ENCODE peak calls at places on chromosomes 7 and 10, in six cellular contexts. U is AG08395; B is activated CD8-positive, alpha-beta memory T cell treated with anti-CD3 and anti-CD28 coated beads for 1 hour; R is fibroblast of the conjunctiva; C is activated CD4-positive, alpha-beta memory T cell treated with anti-CD3 and anti-CD28 coated beads, Interleukin-2, amount 10 ng/mL, durations not matched to agents 7 days and 5 days; A is endothelial cell. S is an unnamed sample.

GRCh38 chr10:95275726-95276366 is 15.0 kb downstream of the PDLIM1 start:
- DNase-seq in B (no peak), C (no peak), A (no peak), R (no peak), U (no peak), S (no peak)

GRCh38 chr10:123704812-123705211 is 38.7 kb downstream of the GPR26 start:
- DNase-seq in B (no peak), C (no peak), R (no peak), A (no peak), U (no peak), S (no peak)

GRCh38 chr10:101397140-101397539 is 43.2 kb downstream of the BTRC start:
- DNase-seq in A (peak), U (peak), C (peak), R (peak), B (peak), S (peak)

GRCh38 chr10:71263376-71263775 is 51.0 kb downstream of the UNC5B start:
- DNase-seq in R (no peak), U (no peak), B (no peak), C (no peak), A (peak), S (no peak)

GRCh38 chr10:74021248-74022055 is 23.5 kb downstream of the VCL start:
- DNase-seq in U (peak), R (peak), C (no peak), B (no peak), A (no peak), S (no peak)

GRCh38 chr7:119664601-119665000 is 608.4 kb upstream of the KCND2 start:
- DNase-seq in B (no peak), R (peak), C (no peak), A (no peak), U (no peak), S (no peak)

GRCh38 chr7:74452748-74453320 is 872 bp upstream of the GTF2IRD1 start:
- DNase-seq in A (no peak), B (no peak), U (peak), R (no peak), C (peak), S (peak)

GRCh38 chr10:48557511-48558123 is 47.3 kb downstream of the ARHGAP22 start:
- DNase-seq in U (no peak), C (no peak), A (no peak), B (no peak), R (no peak), S (no peak)

GRCh38 chr10:1579671-1580070 is 157.7 kb downstream of the ADARB2 start:
- DNase-seq in A (no peak), C (no peak), B (no peak), U (no peak), R (no peak), S (no peak)

GRCh38 chr7:76073335-76073990 is 25.6 kb downstream of the MDH2 start:
- DNase-seq in R (no peak), A (peak), B (no peak), C (no peak), U (no peak), S (no peak)

GRCh38 chr10:95373660-95374059 is 82.9 kb upstream of the PDLIM1 start:
- DNase-seq in A (no peak), R (no peak), U (no peak), B (no peak), C (no peak), S (no peak)

GRCh38 chr7:16084370-16084769 is 337.0 kb downstream of the CRPPA start:
- DNase-seq in C (no peak), B (no peak), R (no peak), U (no peak), A (no peak), S (no peak)

GRCh38 chr10:62244785-62245595 is 23.7 kb downstream of the RTKN2 start:
- DNase-seq in B (peak), A (peak), U (peak), C (peak), R (peak), S (peak)

GRCh38 chr7:112779667-112780066 is 10.5 kb downstream of the TMEM168 start:
- DNase-seq in B (no peak), U (no peak), A (no peak), R (no peak), C (no peak), S (no peak)

GRCh38 chr7:137992042-137992737 is 9.7 kb downstream of the CREB3L2 start:
- DNase-seq in A (no peak), U (no peak), R (no peak), C (no peak), B (no peak), S (peak)

GRCh38 chr7:149799397-149800168 is 26.2 kb upstream of the ZNF467 start:
- DNase-seq in B (peak), C (peak), U (no peak), R (no peak), A (peak), S (peak)

GRCh38 chr10:132443998-132444876 is 47.2 kb downstream of the PWWP2B start:
- DNase-seq in U (no peak), R (no peak), C (no peak), A (no peak), B (no peak), S (no peak)

GRCh38 chr10:5619366-5620211 is 46.8 kb downstream of the ASB13 start:
- DNase-seq in B (no peak), C (no peak), U (no peak), A (no peak), R (peak), S (no peak)

GRCh38 chr10:93541402-93542357 is 24.8 kb upstream of the FFAR4 start:
- DNase-seq in A (peak), R (peak), C (peak), U (peak), B (no peak), S (peak)

GRCh38 chr7:137337902-137338301 is 5.6 kb downstream of the PTN start:
- DNase-seq in A (no peak), U (no peak), B (no peak), R (no peak), C (no peak), S (no peak)

GRCh38 chr10:24882047-24882698 is 70.2 kb downstream of the PRTFDC1 start:
- DNase-seq in B (no peak), R (no peak), C (peak), U (peak), A (no peak), S (no peak)

GRCh38 chr10:62098278-62099121 is 170.1 kb downstream of the RTKN2 start:
- DNase-seq in A (no peak), B (no peak), C (no peak), U (no peak), R (no peak), S (no peak)

GRCh38 chr10:63520463-63521388 is 475 bp upstream of the REEP3 start:
- DNase-seq in B (no peak), U (peak), A (peak), C (peak), R (peak), S (peak)

GRCh38 chr7:3436112-3436511 is 135.1 kb downstream of the SDK1 start:
- DNase-seq in A (no peak), R (no peak), U (no peak), C (no peak), B (no peak), S (no peak)

GRCh38 chr7:121795736-121796135 is 77.2 kb upstream of the PTPRZ1 start:
- DNase-seq in R (no peak), U (no peak), A (no peak), B (no peak), C (no peak), S (no peak)

GRCh38 chr10:95401704-95402469 is 111.1 kb upstream of the PDLIM1 start:
- DNase-seq in R (no peak), C (no peak), B (no peak), U (no peak), A (no peak), S (no peak)

GRCh38 chr10:48519731-48520506 is 85.0 kb downstream of the ARHGAP22 start:
- DNase-seq in C (no peak), R (no peak), A (no peak), U (no peak), B (no peak), S (no peak)

GRCh38 chr7:47302560-47302959 is 279.4 kb downstream of the TNS3 start:
- DNase-seq in C (no peak), B (no peak), R (no peak), A (no peak), U (no peak), S (no peak)

GRCh38 chr7:122014697-122015096 is 129.4 kb downstream of the AASS start:
- DNase-seq in A (no peak), C (no peak), U (no peak), B (no peak), R (no peak), S (no peak)

S was measured in NCI-H146.